ENCODE peak calls at places on chromosomes 16 and 17, in seven cellular contexts. One of them, this sample, is unnamed.
A peak's percentile ranks its signal among the peaks of the same experiment; 100 is the strongest.

GRCh38 chr16:84356591-84357116 is 11.7 kb upstream of the ATP2C2 start:
- DNase-seq in cardiac muscle cell: no peak
- DNase-seq in fibroblast of lung: peak; percentile 37
- DNase-seq in IMR-90: no peak
- DNase-seq in uterus: no peak
- DNase-seq in stomach: peak; percentile 32
- DNase-seq in DND-41: no peak
- DNase-seq in this sample: no peak

GRCh38 chr16:4090476-4090875 is 25.8 kb downstream of the ADCY9 start:
- DNase-seq in cardiac muscle cell: peak; percentile 27
- DNase-seq in DND-41: no peak
- DNase-seq in IMR-90: no peak
- DNase-seq in uterus: peak; percentile 40
- DNase-seq in fibroblast of lung: no peak
- DNase-seq in stomach: no peak
- DNase-seq in this sample: no peak

GRCh38 chr16:528111-529011 is 849 bp downstream of the CAPN15 start:
- DNase-seq in fibroblast of lung: peak; percentile 64
- DNase-seq in DND-41: peak; percentile 36
- DNase-seq in IMR-90: peak; percentile 61
- DNase-seq in stomach: peak; percentile 66
- DNase-seq in cardiac muscle cell: peak; percentile 65
- DNase-seq in uterus: peak; percentile 44
- DNase-seq in this sample: peak; percentile 20

GRCh38 chr16:73878616-73879015 is 418.0 kb upstream of the PSMD7 start:
- DNase-seq in stomach: no peak
- DNase-seq in DND-41: no peak
- DNase-seq in fibroblast of lung: peak; percentile 64
- DNase-seq in cardiac muscle cell: peak; percentile 82
- DNase-seq in IMR-90: peak; percentile 76
- DNase-seq in uterus: no peak
- DNase-seq in this sample: peak; percentile 16

GRCh38 chr16:3511286-3512180 is 10.7 kb downstream of the CLUAP1 start:
- DNase-seq in IMR-90: no peak
- DNase-seq in uterus: no peak
- DNase-seq in stomach: no peak
- DNase-seq in DND-41: no peak
- DNase-seq in cardiac muscle cell: no peak
- DNase-seq in fibroblast of lung: no peak
- DNase-seq in this sample: no peak

GRCh38 chr17:8120520-8121443 is 2.5 kb upstream of the ALOXE3 start:
- DNase-seq in cardiac muscle cell: peak; percentile 70
- DNase-seq in stomach: peak; percentile 66
- DNase-seq in IMR-90: peak; percentile 69
- DNase-seq in fibroblast of lung: no peak
- DNase-seq in DND-41: peak; percentile 70
- DNase-seq in uterus: peak; percentile 59
- DNase-seq in this sample: peak; percentile 49

GRCh38 chr17:28665994-28666393 is 4.0 kb downstream of the SUPT6H start:
- DNase-seq in IMR-90: no peak
- DNase-seq in cardiac muscle cell: no peak
- DNase-seq in uterus: no peak
- DNase-seq in DND-41: no peak
- DNase-seq in stomach: no peak
- DNase-seq in fibroblast of lung: no peak
- DNase-seq in this sample: no peak

GRCh38 chr17:17575360-17576251 is 15.9 kb downstream of the PEMT start:
- DNase-seq in uterus: peak; percentile 32
- DNase-seq in IMR-90: no peak
- DNase-seq in cardiac muscle cell: no peak
- DNase-seq in stomach: no peak
- DNase-seq in DND-41: no peak
- DNase-seq in fibroblast of lung: no peak
- DNase-seq in this sample: no peak

GRCh38 chr17:22490399-22490798 is 798.1 kb downstream of the KCNJ18 start:
- DNase-seq in cardiac muscle cell: no peak
- DNase-seq in DND-41: no peak
- DNase-seq in IMR-90: no peak
- DNase-seq in uterus: no peak
- DNase-seq in fibroblast of lung: no peak
- DNase-seq in stomach: no peak
- DNase-seq in this sample: no peak

GRCh38 chr17:61017317-61018001 is 339.8 kb downstream of the BCAS3 start:
- DNase-seq in uterus: no peak
- DNase-seq in cardiac muscle cell: no peak
- DNase-seq in fibroblast of lung: no peak
- DNase-seq in stomach: no peak
- DNase-seq in DND-41: no peak
- DNase-seq in IMR-90: no peak
- DNase-seq in this sample: no peak

GRCh38 chr17:65231086-65231485 is 93.9 kb downstream of the RGS9 start:
- DNase-seq in fibroblast of lung: no peak
- DNase-seq in stomach: no peak
- DNase-seq in IMR-90: no peak
- DNase-seq in DND-41: no peak
- DNase-seq in uterus: no peak
- DNase-seq in cardiac muscle cell: no peak
- DNase-seq in this sample: no peak

GRCh38 chr17:29620271-29620670 is 2.4 kb downstream of the CORO6 start:
- DNase-seq in IMR-90: peak; percentile 47
- DNase-seq in cardiac muscle cell: no peak
- DNase-seq in DND-41: no peak
- DNase-seq in uterus: no peak
- DNase-seq in stomach: no peak
- DNase-seq in fibroblast of lung: peak; percentile 37
- DNase-seq in this sample: no peak

GRCh38 chr17:39196820-39197331 is 593 bp downstream of the CACNB1 start:
- DNase-seq in fibroblast of lung: no peak
- DNase-seq in stomach: no peak
- DNase-seq in uterus: peak; percentile 46
- DNase-seq in cardiac muscle cell: no peak
- DNase-seq in IMR-90: no peak
- DNase-seq in DND-41: peak; percentile 45
- DNase-seq in this sample: peak; percentile 18

GRCh38 chr17:48614904-48615211 is 234 bp downstream of the HOXB8 start:
- DNase-seq in fibroblast of lung: no peak
- DNase-seq in IMR-90: no peak
- DNase-seq in uterus: no peak
- DNase-seq in DND-41: no peak
- DNase-seq in cardiac muscle cell: no peak
- DNase-seq in stomach: no peak
- DNase-seq in this sample: no peak

GRCh38 chr17:50945779-50946222 is 79.6 kb upstream of the TOB1 start:
- DNase-seq in stomach: no peak
- DNase-seq in cardiac muscle cell: no peak
- DNase-seq in fibroblast of lung: no peak
- DNase-seq in DND-41: no peak
- DNase-seq in IMR-90: no peak
- DNase-seq in uterus: no peak
- DNase-seq in this sample: no peak

GRCh38 chr17:40087903-40088718 is 12.3 kb downstream of the NR1D1 start:
- DNase-seq in DND-41: no peak
- DNase-seq in cardiac muscle cell: no peak
- DNase-seq in fibroblast of lung: no peak
- DNase-seq in uterus: no peak
- DNase-seq in IMR-90: no peak
- DNase-seq in stomach: no peak
- DNase-seq in this sample: no peak

GRCh38 chr16:81493755-81494433 is 49.3 kb downstream of the CMIP start:
- DNase-seq in fibroblast of lung: peak; percentile 86
- DNase-seq in IMR-90: peak; percentile 94
- DNase-seq in stomach: peak; percentile 78
- DNase-seq in uterus: no peak
- DNase-seq in cardiac muscle cell: peak; percentile 39
- DNase-seq in DND-41: no peak
- DNase-seq in this sample: no peak

GRCh38 chr16:24275413-24275812 is 19.3 kb downstream of the CACNG3 start:
- DNase-seq in fibroblast of lung: no peak
- DNase-seq in IMR-90: no peak
- DNase-seq in DND-41: no peak
- DNase-seq in stomach: no peak
- DNase-seq in uterus: no peak
- DNase-seq in cardiac muscle cell: no peak
- DNase-seq in this sample: no peak

DNA sequence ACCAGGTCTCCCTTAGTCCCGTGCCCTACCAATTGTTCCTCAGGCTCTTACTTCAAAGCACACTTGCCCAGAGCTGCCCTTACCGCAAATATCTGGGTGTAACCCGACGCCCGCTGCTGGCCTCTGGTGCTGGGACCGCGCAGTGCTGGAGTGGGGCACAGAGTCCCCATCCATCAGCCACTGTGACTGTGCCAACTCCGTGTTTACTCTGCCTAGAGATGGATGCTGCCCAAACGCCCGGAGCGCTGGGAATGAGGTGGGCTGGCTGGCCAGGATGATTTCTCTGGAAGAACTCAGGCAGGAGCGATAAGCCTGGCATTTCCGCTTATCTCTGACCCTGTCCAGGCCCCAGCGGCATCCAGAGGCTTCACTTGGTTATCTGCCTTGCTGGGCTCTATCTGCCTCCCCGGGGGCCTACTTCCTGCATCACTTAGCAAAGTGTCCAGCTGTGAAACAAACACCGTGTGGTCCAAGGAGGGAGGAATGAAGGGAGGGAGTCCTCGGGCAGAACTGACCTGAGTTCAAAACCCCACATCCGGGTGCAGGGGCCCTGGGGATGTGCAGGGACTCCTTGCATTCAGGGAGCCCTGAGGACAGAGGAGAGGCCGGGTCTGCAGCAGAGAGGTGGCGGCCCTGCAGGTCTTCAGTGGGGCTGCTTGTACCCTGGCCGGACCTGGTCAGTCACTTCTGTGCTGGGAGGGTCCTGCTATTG is 9.4 kb upstream of the MYLK3 start:
- DNase-seq in DND-41: no peak
- DNase-seq in uterus: no peak
- DNase-seq in fibroblast of lung: no peak
- DNase-seq in stomach: peak; percentile 32
- DNase-seq in IMR-90: peak; percentile 7
- DNase-seq in cardiac muscle cell: peak; percentile 55
- DNase-seq in this sample: no peak
- H3K4me3 ChIP-seq in DND-41: no peak overlapping the region
- H3K4me3 ChIP-seq in uterus: no peak overlapping the region
- H3K4me3 ChIP-seq in fibroblast of lung: no peak overlapping the region
- H3K4me3 ChIP-seq in stomach: no peak overlapping the region
- H3K4me3 ChIP-seq in IMR-90: no peak overlapping the region
- H3K4me3 ChIP-seq in cardiac muscle cell: peak overlapping the region; percentile 17
- H3K4me3 ChIP-seq in this sample: no peak overlapping the region

GRCh38 chr16:58716468-58716867 is 17.6 kb downstream of the GOT2 start:
- DNase-seq in uterus: no peak
- DNase-seq in cardiac muscle cell: no peak
- DNase-seq in fibroblast of lung: no peak
- DNase-seq in IMR-90: peak; percentile 13
- DNase-seq in DND-41: no peak
- DNase-seq in stomach: no peak
- DNase-seq in this sample: no peak
- H3K27ac ChIP-seq in uterus: no peak overlapping the region
- H3K27ac ChIP-seq in cardiac muscle cell: no peak overlapping the region
- H3K27ac ChIP-seq in fibroblast of lung: no peak overlapping the region
- H3K27ac ChIP-seq in IMR-90: peak overlapping the region; percentile 51
- H3K27ac ChIP-seq in DND-41: no peak overlapping the region
- H3K27ac ChIP-seq in stomach: no peak overlapping the region
- H3K27ac ChIP-seq in this sample: no peak overlapping the region

DNA sequence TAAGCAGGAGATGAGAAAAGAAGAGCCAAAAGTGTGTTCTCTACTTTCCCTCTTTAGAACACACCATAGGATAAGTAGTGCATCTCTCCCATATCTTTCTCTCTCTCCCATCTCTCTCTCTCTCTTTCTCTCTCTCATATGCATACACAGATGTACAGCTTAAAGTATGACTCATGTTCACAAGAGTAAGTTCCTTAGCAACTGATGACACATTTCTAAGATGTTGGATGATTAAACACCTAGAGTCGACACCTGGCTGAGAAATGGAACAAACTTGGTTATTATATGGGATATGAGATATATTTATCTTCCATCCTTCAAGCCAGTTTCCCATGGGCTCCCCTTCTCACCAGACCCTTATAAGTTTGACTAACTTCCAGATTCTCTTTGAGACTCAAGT is 113.5 kb downstream of the TMEM132E start:
- DNase-seq in DND-41: no peak
- DNase-seq in IMR-90: no peak
- DNase-seq in stomach: no peak
- DNase-seq in cardiac muscle cell: no peak
- DNase-seq in uterus: no peak
- DNase-seq in fibroblast of lung: no peak
- DNase-seq in this sample: no peak
- H3K4me3 ChIP-seq in DND-41: no peak overlapping the region
- H3K4me3 ChIP-seq in IMR-90: no peak overlapping the region
- H3K4me3 ChIP-seq in stomach: no peak overlapping the region
- H3K4me3 ChIP-seq in cardiac muscle cell: no peak overlapping the region
- H3K4me3 ChIP-seq in uterus: no peak overlapping the region
- H3K4me3 ChIP-seq in fibroblast of lung: no peak overlapping the region
- H3K4me3 ChIP-seq in this sample: no peak overlapping the region

GRCh38 chr16:70493863-70494770 is 29.2 kb downstream of the COG4 start:
- DNase-seq in IMR-90: peak; percentile 28
- DNase-seq in DND-41: no peak
- DNase-seq in uterus: no peak
- DNase-seq in stomach: no peak
- DNase-seq in fibroblast of lung: no peak
- DNase-seq in cardiac muscle cell: no peak
- DNase-seq in this sample: peak; percentile 37

GRCh38 chr16:70494777-70495176 is 28.6 kb downstream of the COG4 start:
- DNase-seq in IMR-90: no peak
- DNase-seq in fibroblast of lung: no peak
- DNase-seq in cardiac muscle cell: no peak
- DNase-seq in uterus: no peak
- DNase-seq in DND-41: no peak
- DNase-seq in stomach: no peak
- DNase-seq in this sample: no peak

GRCh38 chr16:70496513-70496912 is 26.8 kb downstream of the COG4 start:
- DNase-seq in fibroblast of lung: no peak
- DNase-seq in cardiac muscle cell: no peak
- DNase-seq in stomach: no peak
- DNase-seq in uterus: no peak
- DNase-seq in IMR-90: no peak
- DNase-seq in DND-41: no peak
- DNase-seq in this sample: no peak

GRCh38 chr16:70490261-70490660 is 33.1 kb downstream of the COG4 start:
- DNase-seq in uterus: no peak
- DNase-seq in fibroblast of lung: peak; percentile 9
- DNase-seq in DND-41: no peak
- DNase-seq in cardiac muscle cell: no peak
- DNase-seq in IMR-90: peak; percentile 15
- DNase-seq in stomach: no peak
- DNase-seq in this sample: no peak

GRCh38 chr16:70495425-70496182 is 27.8 kb downstream of the COG4 start:
- DNase-seq in DND-41: no peak
- DNase-seq in IMR-90: no peak
- DNase-seq in stomach: no peak
- DNase-seq in cardiac muscle cell: no peak
- DNase-seq in uterus: no peak
- DNase-seq in fibroblast of lung: no peak
- DNase-seq in this sample: no peak
- H3K27ac ChIP-seq in DND-41: no peak overlapping the region
- H3K27ac ChIP-seq in IMR-90: no peak overlapping the region
- H3K27ac ChIP-seq in stomach: no peak overlapping the region
- H3K27ac ChIP-seq in cardiac muscle cell: no peak overlapping the region
- H3K27ac ChIP-seq in uterus: no peak overlapping the region
- H3K27ac ChIP-seq in fibroblast of lung: no peak overlapping the region
- H3K27ac ChIP-seq in this sample: no peak overlapping the region

This sample was measured in CD4-positive, CD25-positive, alpha-beta regulatory T cell.